ENCODE peak calls at places on chromosome 22, in five cellular contexts. One of them, this sample, is unnamed.

GRCh38 chr22:44870021-44870420 is 117.6 kb downstream of the ARHGAP8 start:
- DNase-seq in HCT116: peak
- DNase-seq in GM12878: no peak
- DNase-seq in SK-N-SH: no peak
- DNase-seq in A549: peak
- DNase-seq in this sample: no peak

GRCh38 chr22:24728790-24729637 is 45.5 kb downstream of the PIWIL3 start:
- DNase-seq in HCT116: no peak
- DNase-seq in GM12878: no peak
- DNase-seq in SK-N-SH: peak
- DNase-seq in A549: no peak
- DNase-seq in this sample: no peak

GRCh38 chr22:21861290-21861848 is 6.1 kb downstream of the MAPK1 start:
- DNase-seq in SK-N-SH: no peak
- DNase-seq in A549: no peak
- DNase-seq in GM12878: no peak
- DNase-seq in HCT116: no peak
- DNase-seq in this sample: no peak

GRCh38 chr22:25067851-25068421 is 115.4 kb downstream of the KIAA1671 start:
- DNase-seq in A549: no peak
- DNase-seq in HCT116: no peak
- DNase-seq in GM12878: no peak
- DNase-seq in SK-N-SH: peak
- DNase-seq in this sample: no peak

GRCh38 chr22:33553493-33553892 is 366.8 kb downstream of the LARGE1 start:
- DNase-seq in SK-N-SH: no peak
- DNase-seq in HCT116: no peak
- DNase-seq in GM12878: no peak
- DNase-seq in A549: no peak
- DNase-seq in this sample: no peak

GRCh38 chr22:27673839-27674238 is 127.7 kb downstream of the MN1 start:
- DNase-seq in HCT116: no peak
- DNase-seq in GM12878: no peak
- DNase-seq in SK-N-SH: no peak
- DNase-seq in A549: no peak
- DNase-seq in this sample: no peak

GRCh38 chr22:17918840-17919239 is 105.5 kb downstream of the MICAL3 start:
- DNase-seq in GM12878: no peak
- DNase-seq in A549: no peak
- DNase-seq in HCT116: no peak
- DNase-seq in SK-N-SH: no peak
- DNase-seq in this sample: no peak

GRCh38 chr22:34427436-34427835 is 507.2 kb upstream of the LARGE1 start:
- DNase-seq in SK-N-SH: no peak
- DNase-seq in GM12878: no peak
- DNase-seq in A549: no peak
- DNase-seq in HCT116: no peak
- DNase-seq in this sample: no peak

GRCh38 chr22:37705205-37705604 is 8.4 kb downstream of the TRIOBP start:
- DNase-seq in GM12878: no peak
- DNase-seq in SK-N-SH: no peak
- DNase-seq in A549: no peak
- DNase-seq in HCT116: no peak
- DNase-seq in this sample: no peak

GRCh38 chr22:25202290-25202921 is 2.7 kb downstream of the CRYBB3 start:
- DNase-seq in GM12878: peak
- DNase-seq in A549: peak
- DNase-seq in HCT116: peak
- DNase-seq in SK-N-SH: peak
- DNase-seq in this sample: peak

GRCh38 chr22:31150615-31151014 is 9.4 kb upstream of the RNF185 start:
- DNase-seq in A549: no peak
- DNase-seq in GM12878: no peak
- DNase-seq in HCT116: no peak
- DNase-seq in SK-N-SH: no peak
- DNase-seq in this sample: no peak

GRCh38 chr22:40176921-40177737 is 596 bp upstream of the TNRC6B start:
- DNase-seq in GM12878: peak
- DNase-seq in SK-N-SH: no peak
- DNase-seq in A549: peak
- DNase-seq in HCT116: no peak
- DNase-seq in this sample: peak

GRCh38 chr22:44697423-44698179 is 4.4 kb upstream of the PRR5 start:
- DNase-seq in HCT116: peak
- DNase-seq in A549: peak
- DNase-seq in GM12878: no peak
- DNase-seq in SK-N-SH: peak
- DNase-seq in this sample: peak

GRCh38 chr22:49238181-49239141 is 589.2 kb downstream of the BRD1 start:
- DNase-seq in A549: no peak
- DNase-seq in HCT116: no peak
- DNase-seq in GM12878: no peak
- DNase-seq in SK-N-SH: no peak
- DNase-seq in this sample: no peak

GRCh38 chr22:48576333-48577013 is 1251.2 kb downstream of the BRD1 start:
- DNase-seq in HCT116: no peak
- DNase-seq in A549: no peak
- DNase-seq in GM12878: no peak
- DNase-seq in SK-N-SH: peak
- DNase-seq in this sample: no peak

GRCh38 chr22:37419916-37420655 is 7.2 kb downstream of the ELFN2 start:
- DNase-seq in GM12878: no peak
- DNase-seq in SK-N-SH: peak
- DNase-seq in A549: no peak
- DNase-seq in HCT116: no peak
- DNase-seq in this sample: no peak

GRCh38 chr22:49588739-49589138 is 238.9 kb downstream of the BRD1 start:
- DNase-seq in A549: no peak
- DNase-seq in HCT116: no peak
- DNase-seq in SK-N-SH: no peak
- DNase-seq in GM12878: no peak
- DNase-seq in this sample: no peak

GRCh38 chr22:38051900-38052862 is 5.0 kb upstream of the PICK1 start:
- DNase-seq in SK-N-SH: peak
- DNase-seq in A549: peak
- DNase-seq in GM12878: peak
- DNase-seq in HCT116: peak
- DNase-seq in this sample: peak

GRCh38 chr22:40203568-40203967 is 25.8 kb downstream of the TNRC6B start:
- DNase-seq in HCT116: no peak
- DNase-seq in GM12878: no peak
- DNase-seq in A549: no peak
- DNase-seq in SK-N-SH: no peak
- DNase-seq in this sample: no peak

GRCh38 chr22:44254811-44255210 is 57.9 kb downstream of the SHISAL1 start:
- DNase-seq in SK-N-SH: no peak
- DNase-seq in A549: no peak
- DNase-seq in HCT116: no peak
- DNase-seq in GM12878: no peak
- DNase-seq in this sample: no peak

GRCh38 chr22:20536590-20537324 is 29.3 kb downstream of the MED15 start:
- DNase-seq in SK-N-SH: peak
- DNase-seq in A549: no peak
- DNase-seq in HCT116: no peak
- DNase-seq in GM12878: no peak
- DNase-seq in this sample: no peak

GRCh38 chr22:49253656-49254055 is 574.0 kb downstream of the BRD1 start:
- DNase-seq in SK-N-SH: no peak
- DNase-seq in HCT116: no peak
- DNase-seq in GM12878: no peak
- DNase-seq in A549: no peak
- DNase-seq in this sample: no peak

GRCh38 chr22:31160328-31160978 is 471 bp downstream of the RNF185 start:
- DNase-seq in SK-N-SH: no peak
- DNase-seq in A549: no peak
- DNase-seq in HCT116: no peak
- DNase-seq in GM12878: no peak
- DNase-seq in this sample: no peak

GRCh38 chr22:48895341-48895740 is 932.3 kb downstream of the BRD1 start:
- DNase-seq in GM12878: no peak
- DNase-seq in A549: no peak
- DNase-seq in HCT116: no peak
- DNase-seq in SK-N-SH: no peak
- DNase-seq in this sample: no peak

GRCh38 chr22:17890892-17891291 is 116.6 kb upstream of the BID start:
- DNase-seq in GM12878: no peak
- DNase-seq in HCT116: no peak
- DNase-seq in SK-N-SH: no peak
- DNase-seq in A549: no peak
- DNase-seq in this sample: no peak

GRCh38 chr22:36858966-36859365 is 1.8 kb upstream of the NCF4 start:
- DNase-seq in GM12878: no peak
- DNase-seq in A549: no peak
- DNase-seq in SK-N-SH: no peak
- DNase-seq in HCT116: no peak
- DNase-seq in this sample: no peak

GRCh38 chr22:20464096-20464614 is 26.5 kb upstream of the SCARF2 start:
- DNase-seq in A549: no peak
- DNase-seq in GM12878: no peak
- DNase-seq in HCT116: no peak
- DNase-seq in SK-N-SH: no peak
- DNase-seq in this sample: no peak

GRCh38 chr22:41009222-41009948 is 58.2 kb downstream of the RBX1 start:
- DNase-seq in SK-N-SH: no peak
- DNase-seq in GM12878: no peak
- DNase-seq in HCT116: no peak
- DNase-seq in A549: no peak
- DNase-seq in this sample: peak

GRCh38 chr22:36528336-36528735 is 630 bp downstream of the EIF3D start:
- DNase-seq in GM12878: no peak
- DNase-seq in HCT116: no peak
- DNase-seq in SK-N-SH: peak
- DNase-seq in A549: no peak
- DNase-seq in this sample: no peak

GRCh38 chr22:27438271-27438980 is 363.1 kb downstream of the MN1 start:
- DNase-seq in SK-N-SH: peak
- DNase-seq in HCT116: no peak
- DNase-seq in GM12878: no peak
- DNase-seq in A549: no peak
- DNase-seq in this sample: no peak

GRCh38 chr22:24350627-24351026 is 76.8 kb upstream of the ADORA2A start:
- DNase-seq in HCT116: no peak
- DNase-seq in A549: no peak
- DNase-seq in GM12878: no peak
- DNase-seq in SK-N-SH: no peak
- DNase-seq in this sample: no peak

GRCh38 chr22:38172016-38172431 is 9.6 kb downstream of the PLA2G6 start:
- DNase-seq in HCT116: no peak
- DNase-seq in A549: no peak
- DNase-seq in GM12878: no peak
- DNase-seq in SK-N-SH: no peak
- DNase-seq in this sample: no peak

GRCh38 chr22:38203855-38204497 is 2.2 kb downstream of the MAFF start:
- DNase-seq in GM12878: no peak
- DNase-seq in HCT116: no peak
- DNase-seq in A549: no peak
- DNase-seq in SK-N-SH: no peak
- DNase-seq in this sample: no peak

GRCh38 chr22:37260939-37261338 is 16.9 kb upstream of the RAC2 start:
- DNase-seq in SK-N-SH: peak
- DNase-seq in GM12878: no peak
- DNase-seq in A549: peak
- DNase-seq in HCT116: peak
- DNase-seq in this sample: peak

GRCh38 chr22:39519681-39520053 is 695 bp upstream of the ATF4 start:
- DNase-seq in SK-N-SH: peak
- DNase-seq in GM12878: no peak
- DNase-seq in HCT116: no peak
- DNase-seq in A549: peak
- DNase-seq in this sample: no peak

GRCh38 chr22:27382947-27383346 is 418.6 kb downstream of the MN1 start:
- DNase-seq in A549: no peak
- DNase-seq in GM12878: no peak
- DNase-seq in SK-N-SH: no peak
- DNase-seq in HCT116: no peak
- DNase-seq in this sample: no peak

GRCh38 chr22:19463491-19464469 is 15.2 kb downstream of the UFD1 start:
- DNase-seq in A549: no peak
- DNase-seq in SK-N-SH: no peak
- DNase-seq in HCT116: no peak
- DNase-seq in GM12878: no peak
- DNase-seq in this sample: no peak

GRCh38 chr22:50657925-50658324 is 14.7 kb upstream of the SHANK3 start:
- DNase-seq in A549: no peak
- DNase-seq in HCT116: no peak
- DNase-seq in GM12878: no peak
- DNase-seq in SK-N-SH: peak
- DNase-seq in this sample: no peak
- TF ChIP-seq REST in A549: no peak
- TF ChIP-seq REST in HCT116: no peak
- TF ChIP-seq REST in GM12878: no peak
- TF ChIP-seq REST in SK-N-SH: no peak
- TF ChIP-seq REST in this sample: no peak

DNA sequence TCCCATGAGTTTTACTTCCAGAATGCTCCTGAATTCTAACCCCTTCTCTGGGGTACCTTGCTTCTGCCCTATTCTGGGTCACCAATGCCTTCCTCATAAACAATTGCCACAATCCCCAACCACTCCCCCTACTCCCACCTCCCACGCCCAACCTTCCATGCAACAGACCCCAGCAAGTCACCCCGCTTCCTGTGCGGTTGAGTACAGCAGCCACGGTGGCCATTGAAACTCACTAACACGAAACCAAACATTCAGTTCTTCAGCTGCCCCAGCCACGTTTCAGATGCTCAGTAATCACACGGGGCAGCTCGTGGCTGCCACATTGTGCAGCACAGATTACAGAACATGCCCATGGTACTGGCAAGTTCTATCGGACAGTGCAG is 3.7 kb upstream of the BCR start:
- DNase-seq in SK-N-SH: no peak
- DNase-seq in GM12878: no peak
- DNase-seq in HCT116: no peak
- DNase-seq in A549: no peak
- DNase-seq in this sample: no peak
- H3K27ac ChIP-seq in SK-N-SH: no peak
- H3K27ac ChIP-seq in GM12878: no peak
- H3K27ac ChIP-seq in HCT116: no peak
- H3K27ac ChIP-seq in A549: no peak
- H3K27ac ChIP-seq in this sample: no peak

GRCh38 chr22:42946551-42947198 is 68.3 kb downstream of the PACSIN2 start:
- DNase-seq in GM12878: no peak
- DNase-seq in HCT116: no peak
- DNase-seq in SK-N-SH: no peak
- DNase-seq in A549: no peak
- DNase-seq in this sample: peak
- TF ChIP-seq REST in GM12878: no peak
- TF ChIP-seq REST in HCT116: no peak
- TF ChIP-seq REST in SK-N-SH: no peak
- TF ChIP-seq REST in A549: no peak
- TF ChIP-seq REST in this sample: no peak

DNA sequence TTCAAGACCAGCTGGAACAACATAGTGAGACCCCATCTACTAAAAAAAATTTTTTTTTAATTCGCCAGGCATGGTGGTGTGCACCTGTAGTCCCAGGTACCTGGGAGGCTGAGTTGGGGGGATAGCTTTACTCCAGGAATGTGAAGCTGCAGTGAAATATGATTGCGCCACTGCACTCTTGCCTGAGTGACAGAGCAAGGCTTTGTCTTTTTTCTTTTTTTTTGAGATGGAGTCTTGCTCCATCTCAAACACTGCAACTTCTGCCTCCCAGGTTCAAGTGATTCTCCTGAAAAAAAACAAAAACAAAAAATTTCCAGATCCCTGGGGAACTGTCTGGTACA is 16.3 kb downstream of the ASCC2 start:
- DNase-seq in HCT116: no peak
- DNase-seq in GM12878: no peak
- DNase-seq in A549: no peak
- DNase-seq in SK-N-SH: no peak
- DNase-seq in this sample: no peak
- H3K27ac ChIP-seq in HCT116: no peak
- H3K27ac ChIP-seq in GM12878: no peak
- H3K27ac ChIP-seq in A549: peak
- H3K27ac ChIP-seq in SK-N-SH: no peak
- H3K27ac ChIP-seq in this sample: no peak

This sample was measured in HL-60.